ENCODE peak calls at places on chromosomes 3 and 15, in four cellular contexts. Y is mesendoderm, Q is IMR-90, W is H1. A is an unnamed sample.

GRCh38 chr15:80247320-80247719 is 4.7 kb downstream of the CTXND1 start:
- DNase-seq in Y (no peak), W (no peak), Q (no peak), A (no peak)

GRCh38 chr15:35630985-35631384 is 85.0 kb upstream of the DPH6 start:
- DNase-seq in Y (no peak), W (no peak), Q (no peak), A (no peak)

GRCh38 chr3:185210621-185211157 is 43.2 kb downstream of the EHHADH start:
- DNase-seq in Y (no peak), Q (no peak), W (no peak), A (no peak)

GRCh38 chr3:39559543-39559942 is 92.1 kb downstream of the MOBP start:
- DNase-seq in Q (no peak), W (no peak), Y (no peak), A (no peak)

GRCh38 chr3:14057701-14058100 is 67.0 kb downstream of the CHCHD4 start:
- DNase-seq in W (no peak), Y (no peak), Q (no peak), A (no peak)

GRCh38 chr15:80547264-80547663 is 143.1 kb downstream of the ARNT2 start:
- DNase-seq in Y (no peak), W (no peak), Q (no peak), A (no peak)

GRCh38 chr3:120224249-120224648 is 60.8 kb downstream of the GPR156 start:
- DNase-seq in W (no peak), Q (no peak), Y (no peak), A (no peak)

GRCh38 chr3:90091557-90091956 is 984.1 kb downstream of the EPHA3 start:
- DNase-seq in W (no peak), Y (peak), Q (peak), A (peak)

GRCh38 chr15:100733786-100734185 is 131.4 kb downstream of the ASB7 start:
- DNase-seq in Q (peak), Y (no peak), W (no peak), A (no peak)

GRCh38 chr15:66743204-66743603 is 41.2 kb downstream of the SMAD6 start:
- DNase-seq in Q (no peak), W (no peak), Y (no peak), A (no peak)

GRCh38 chr3:4994144-4994730 is 15.0 kb downstream of the BHLHE40 start:
- DNase-seq in Q (peak), Y (no peak), W (no peak), A (no peak)

GRCh38 chr3:56748663-56749231 is 53.0 kb downstream of the ARHGEF3 start:
- DNase-seq in Q (no peak), W (no peak), Y (no peak), A (no peak)

GRCh38 chr3:64743166-64743565 is 55.4 kb upstream of the ADAMTS9 start:
- DNase-seq in Q (no peak), Y (no peak), W (no peak), A (no peak)

GRCh38 chr3:30347679-30348216 is 258.7 kb upstream of the TGFBR2 start:
- DNase-seq in W (no peak), Y (no peak), Q (peak), A (no peak)

GRCh38 chr15:94080416-94080815 is 150.9 kb upstream of the MCTP2 start:
- DNase-seq in Y (peak), W (peak), Q (no peak), A (peak)

GRCh38 chr3:136624894-136625815 is 127.0 kb downstream of the STAG1 start:
- DNase-seq in Y (peak), Q (no peak), W (no peak), A (no peak)

GRCh38 chr15:101056366-101057334 is 137.5 kb downstream of the LRRK1 start:
- DNase-seq in W (peak), Q (no peak), Y (no peak), A (no peak)

GRCh38 chr15:80999623-81000036 is 1.1 kb upstream of the TLNRD1 start:
- DNase-seq in Q (no peak), Y (no peak), W (no peak), A (no peak)

GRCh38 chr15:100983221-100983620 is 64.1 kb downstream of the LRRK1 start:
- DNase-seq in Q (no peak), Y (no peak), W (no peak), A (no peak)

GRCh38 chr3:23807161-23808015 is 1.6 kb downstream of the UBE2E1 start:
- DNase-seq in Y (peak), Q (peak), W (no peak), A (no peak)

GRCh38 chr3:124802054-124802698 is 71.9 kb downstream of the UMPS start:
- DNase-seq in W (no peak), Y (no peak), Q (no peak), A (no peak)

GRCh38 chr3:189748046-189748445 is 116.9 kb downstream of the TP63 start:
- DNase-seq in W (no peak), Y (no peak), Q (no peak), A (no peak)

GRCh38 chr15:53851110-53851833 is 91.8 kb upstream of the WDR72 start:
- DNase-seq in W (no peak), Y (no peak), Q (no peak), A (no peak)

GRCh38 chr15:38605744-38606143 is 41.1 kb upstream of the RASGRP1 start:
- DNase-seq in W (no peak), Q (no peak), Y (no peak), A (no peak)

GRCh38 chr3:121988146-121988545 is 33.9 kb downstream of the ILDR1 start:
- DNase-seq in Q (no peak), Y (no peak), W (no peak), A (no peak)

GRCh38 chr15:73781038-73781925 is 28.1 kb upstream of the INSYN1 start:
- DNase-seq in Q (peak), W (peak), Y (peak), A (peak)

GRCh38 chr3:33525232-33525631 is 85.0 kb upstream of the UBP1 start:
- DNase-seq in Q (no peak), W (no peak), Y (peak), A (no peak)

GRCh38 chr3:37526511-37526910 is 335.2 kb upstream of the CTDSPL start:
- DNase-seq in W (no peak), Q (peak), Y (no peak), A (no peak)

GRCh38 chr15:57565326-57565725 is 26.4 kb upstream of the MYZAP start:
- DNase-seq in Y (no peak), W (peak), Q (peak), A (peak)

GRCh38 chr15:51750942-51751686 is at the start of gene TMOD2:
- DNase-seq in Q (peak), W (peak), Y (peak), A (peak)

GRCh38 chr15:56327721-56328502 is 37.3 kb upstream of the TEX9 start:
- DNase-seq in Q (no peak), W (no peak), Y (no peak), A (no peak)

GRCh38 chr3:187957209-187957981 is 196.6 kb upstream of the LPP start:
- DNase-seq in W (no peak), Q (no peak), Y (no peak), A (no peak)

GRCh38 chr3:69659180-69659915 is 79.9 kb upstream of the MITF start:
- DNase-seq in Y (peak), Q (no peak), W (no peak), A (no peak)

GRCh38 chr3:69669070-69669469 is 70.2 kb upstream of the MITF start:
- DNase-seq in Y (no peak), W (no peak), Q (no peak), A (no peak)

GRCh38 chr3:69660631-69661030 is 78.6 kb upstream of the MITF start:
- DNase-seq in Q (no peak), W (no peak), Y (no peak), A (no peak)

GRCh38 chr3:69665026-69665739 is 74.1 kb upstream of the MITF start:
- DNase-seq in Y (peak), Q (no peak), W (no peak), A (no peak)
- H4K5ac ChIP-seq in Y (no peak), Q (no peak), W (no peak), A (no peak)

GRCh38 chr3:172624999-172625398 is 85.9 kb downstream of the NCEH1 start:
- DNase-seq in W (no peak), Y (no peak), Q (no peak), A (no peak)
- H2AK5ac ChIP-seq in W (no peak), Y (no peak), Q (no peak), A (no peak)

GRCh38 chr15:96764946-96765345 is 434.4 kb downstream of the NR2F2 start:
- DNase-seq in W (no peak), Y (no peak), Q (no peak), A (no peak)
- H4K5ac ChIP-seq in W (no peak), Y (no peak), Q (no peak), A (no peak)

GRCh38 chr3:50139718-50140423 is 15.3 kb upstream of the SEMA3F start:
- DNase-seq in Y (no peak), W (no peak), Q (no peak), A (no peak)

GRCh38 chr3:50137567-50137966 is 17.6 kb upstream of the SEMA3F start:
- DNase-seq in W (no peak), Y (no peak), Q (no peak), A (no peak)

GRCh38 chr3:50138266-50139230 is 16.6 kb upstream of the SEMA3F start:
- DNase-seq in Y (peak), Q (no peak), W (peak), A (peak)

GRCh38 chr3:50140990-50141389 is 14.1 kb upstream of the SEMA3F start:
- DNase-seq in Q (no peak), W (no peak), Y (no peak), A (no peak)

DNA sequence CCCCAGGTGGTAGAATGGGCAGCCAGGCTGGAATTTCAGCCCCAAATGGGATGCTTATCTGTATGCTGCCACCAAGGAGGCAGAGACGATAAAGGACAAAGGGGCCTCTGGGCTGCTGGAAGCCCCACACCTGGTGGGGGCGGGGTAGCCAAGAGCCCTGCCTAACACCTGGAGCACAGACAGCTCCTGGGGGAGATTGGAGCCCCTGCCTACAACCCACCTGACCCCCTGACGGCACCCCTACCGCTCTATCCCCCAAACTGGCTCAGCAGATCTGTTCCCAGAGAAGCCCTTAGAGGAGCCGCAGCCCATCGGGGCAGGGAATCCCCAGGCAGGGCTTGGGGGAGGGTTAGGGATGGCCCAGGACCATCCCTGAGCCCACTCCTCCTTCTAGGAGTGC is 15.8 kb upstream of the SEMA3F start:
- DNase-seq in W (peak), Y (peak), Q (no peak), A (no peak)
- H2AK5ac ChIP-seq in W (peak), Y (peak), Q (peak), A (no peak)

GRCh38 chr15:87496109-87496508 is 760.4 kb downstream of the NTRK3 start:
- DNase-seq in Y (no peak), Q (no peak), W (no peak), A (no peak)
- H4K5ac ChIP-seq in Y (no peak), Q (no peak), W (no peak), A (no peak)

GRCh38 chr3:101812895-101813294 is 33.9 kb downstream of the NXPE3 start:
- DNase-seq in W (no peak), Y (no peak), Q (no peak), A (no peak)
- H2AK5ac ChIP-seq in W (peak), Y (no peak), Q (peak), A (no peak)

DNA sequence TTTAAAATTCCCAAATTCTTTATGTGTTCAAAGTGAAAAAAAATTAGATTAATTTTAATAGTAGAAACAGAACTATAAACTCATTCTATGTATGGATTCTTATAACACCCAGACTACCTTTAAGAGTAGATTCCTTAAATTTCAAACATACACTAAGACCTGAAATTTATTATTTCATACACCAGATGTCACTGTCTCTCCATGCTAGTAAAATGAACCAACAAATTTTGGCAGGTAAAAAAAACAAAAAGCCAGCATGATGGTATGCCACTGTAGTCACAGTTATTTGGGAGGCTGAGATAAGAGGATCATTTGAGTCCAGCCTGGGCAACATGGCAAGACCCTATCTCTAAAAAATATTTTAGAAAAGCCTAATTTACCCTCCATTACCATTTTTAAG is 461.3 kb upstream of the NAALADL2 start:
- DNase-seq in Y (peak), W (no peak), Q (peak), A (no peak)
- H4K5ac ChIP-seq in Y (no peak), W (no peak), Q (no peak), A (no peak)

GRCh38 chr15:41945221-41945620 is 27.1 kb downstream of the EHD4 start:
- DNase-seq in W (no peak), Q (no peak), Y (no peak), A (no peak)
- H2AK5ac ChIP-seq in W (no peak), Q (peak), Y (no peak), A (no peak)

GRCh38 chr3:43755511-43756200 is 64.9 kb downstream of the ABHD5 start:
- DNase-seq in Y (no peak), W (no peak), Q (no peak), A (no peak)

GRCh38 chr3:43754316-43754715 is 63.6 kb downstream of the ABHD5 start:
- DNase-seq in W (no peak), Q (peak), Y (peak), A (no peak)

GRCh38 chr3:43753743-43754142 is 63.0 kb downstream of the ABHD5 start:
- DNase-seq in W (no peak), Y (no peak), Q (peak), A (no peak)

GRCh38 chr3:43757613-43758012 is 66.9 kb downstream of the ABHD5 start:
- DNase-seq in W (no peak), Y (no peak), Q (no peak), A (no peak)

GRCh38 chr3:43752908-43753307 is 62.2 kb downstream of the ABHD5 start:
- DNase-seq in W (no peak), Q (peak), Y (no peak), A (no peak)
- H4K5ac ChIP-seq in W (no peak), Q (peak), Y (no peak), A (no peak)

DNA sequence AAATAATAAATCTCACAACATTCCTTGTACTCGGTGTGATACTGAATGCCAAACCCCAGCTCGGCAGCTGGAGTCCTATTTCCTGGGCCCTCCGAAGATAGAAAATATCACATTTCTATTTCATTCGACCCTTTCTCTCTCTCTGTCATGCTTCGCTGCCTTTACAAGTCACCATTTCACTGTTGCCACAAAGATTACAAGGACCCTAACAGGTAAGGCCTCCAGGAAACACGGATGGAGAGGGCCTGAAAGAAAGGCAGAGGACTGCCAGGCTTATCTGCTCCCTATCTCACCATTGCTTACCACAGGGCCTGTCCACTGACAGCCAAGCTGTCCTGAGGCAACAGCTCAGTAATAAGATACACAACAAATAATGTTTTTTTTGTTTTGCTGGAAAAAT is 376.5 kb downstream of the MECOM start:
- DNase-seq in Y (peak), W (no peak), Q (no peak), A (no peak)
- H2AK5ac ChIP-seq in Y (no peak), W (no peak), Q (no peak), A (no peak)